ENCODE peak calls at places on chromosomes 12 and 14, in four cellular contexts. C is HepG2, W is A549, F is K562. Q is an unnamed sample.

GRCh38 chr12:45655186-45655585 is 74.3 kb upstream of the ARID2 start:
- DNase-seq in W (no peak), C (peak), F (peak), Q (no peak)

GRCh38 chr14:103542545-103543088 is 13.6 kb downstream of the TRMT61A start:
- DNase-seq in W (no peak), F (no peak), C (no peak), Q (peak)

GRCh38 chr14:83764656-83765055 is 1765.3 kb upstream of the FLRT2 start:
- DNase-seq in C (no peak), W (no peak), F (no peak), Q (no peak)

GRCh38 chr12:89269184-89269583 is 83.1 kb downstream of the DUSP6 start:
- DNase-seq in W (no peak), C (no peak), F (no peak), Q (no peak)

GRCh38 chr12:84046869-84047268 is 865.7 kb downstream of the SLC6A15 start:
- DNase-seq in F (no peak), W (no peak), C (no peak), Q (no peak)

GRCh38 chr12:26630546-26631027 is 202.4 kb downstream of the ITPR2 start:
- DNase-seq in F (no peak), W (no peak), C (peak), Q (no peak)

GRCh38 chr12:25960926-25961325 is 2.4 kb downstream of the RASSF8 start:
- DNase-seq in F (no peak), C (no peak), W (no peak), Q (no peak)

GRCh38 chr12:124586756-124587155 is 19.3 kb upstream of the NCOR2 start:
- DNase-seq in C (no peak), W (no peak), F (no peak), Q (no peak)

GRCh38 chr14:49975286-49975685 is 82.4 kb downstream of the ARF6 start:
- DNase-seq in W (no peak), C (no peak), F (no peak), Q (no peak)

DNA sequence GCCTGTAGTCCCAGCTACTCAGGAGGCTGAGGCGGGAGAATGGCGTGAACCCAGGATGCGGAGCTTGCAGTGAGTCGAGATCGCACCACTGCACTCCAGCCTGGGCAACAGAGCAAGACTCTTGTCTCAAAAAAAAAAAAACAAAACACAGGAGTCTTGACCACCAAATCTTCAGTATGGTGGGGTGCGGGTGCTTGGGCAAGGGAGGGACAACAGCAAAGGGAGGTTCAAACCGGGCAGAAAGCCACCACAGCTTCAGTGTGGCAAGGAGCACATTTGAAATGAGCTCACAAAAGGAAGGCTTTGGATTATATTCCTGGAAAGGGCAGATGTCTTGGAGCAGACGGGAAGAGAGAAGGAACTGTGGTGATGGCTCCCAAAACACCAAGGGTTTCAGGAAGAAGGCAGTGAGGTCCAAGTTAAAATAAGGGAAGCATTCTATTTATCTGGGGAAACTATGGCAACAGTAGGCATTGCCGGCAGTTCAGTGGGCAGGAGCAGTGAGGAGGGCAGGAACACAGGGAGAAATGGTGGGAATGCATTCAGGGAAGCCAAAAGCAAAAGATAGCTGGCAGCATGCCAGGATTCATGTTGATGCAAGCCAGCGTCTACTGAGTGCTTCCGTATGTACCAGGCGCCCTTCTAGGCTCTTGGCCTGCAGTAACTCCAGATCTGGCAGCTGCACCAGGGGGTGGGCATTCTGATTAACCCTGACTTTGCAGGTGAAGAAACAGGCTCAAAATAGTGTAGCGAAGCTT is 51.0 kb upstream of the SRSF5 start:
- DNase-seq in W (no peak), F (no peak), C (no peak), Q (no peak)
- TF ChIP-seq USF2 in W (no peak), F (no peak), C (no peak), Q (no peak)

DNA sequence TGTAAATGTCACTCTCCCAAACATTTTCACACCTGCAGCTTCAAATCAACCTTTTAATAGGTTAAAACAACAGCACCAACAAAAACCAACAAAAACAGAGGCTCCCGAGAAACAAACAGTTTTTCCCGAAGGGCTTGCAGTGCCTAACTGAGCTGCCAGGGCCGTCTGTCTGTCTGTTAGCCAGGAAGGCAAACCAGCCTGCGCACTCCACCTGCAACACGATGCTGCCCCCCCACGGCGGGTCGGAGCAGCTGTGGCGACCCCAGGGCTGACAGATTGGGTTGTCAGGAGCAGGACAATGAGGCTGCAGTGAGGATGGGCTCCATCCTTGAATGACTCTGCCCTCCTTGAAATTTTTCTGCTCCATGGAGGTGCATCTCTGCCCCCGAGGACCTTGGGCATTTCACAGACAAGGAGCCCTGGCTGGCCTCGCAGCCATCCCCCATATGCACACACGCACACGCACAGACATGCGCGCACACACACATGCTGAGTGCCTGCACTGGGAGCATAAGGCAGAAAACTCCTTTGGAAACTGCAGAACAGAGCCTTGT is 2.6 kb downstream of the RTL1 start:
- DNase-seq in C (peak), W (peak), F (peak), Q (peak)
- TF ChIP-seq NR3C1 in C (no peak), W (no peak), F (no peak), Q (no peak)

DNA sequence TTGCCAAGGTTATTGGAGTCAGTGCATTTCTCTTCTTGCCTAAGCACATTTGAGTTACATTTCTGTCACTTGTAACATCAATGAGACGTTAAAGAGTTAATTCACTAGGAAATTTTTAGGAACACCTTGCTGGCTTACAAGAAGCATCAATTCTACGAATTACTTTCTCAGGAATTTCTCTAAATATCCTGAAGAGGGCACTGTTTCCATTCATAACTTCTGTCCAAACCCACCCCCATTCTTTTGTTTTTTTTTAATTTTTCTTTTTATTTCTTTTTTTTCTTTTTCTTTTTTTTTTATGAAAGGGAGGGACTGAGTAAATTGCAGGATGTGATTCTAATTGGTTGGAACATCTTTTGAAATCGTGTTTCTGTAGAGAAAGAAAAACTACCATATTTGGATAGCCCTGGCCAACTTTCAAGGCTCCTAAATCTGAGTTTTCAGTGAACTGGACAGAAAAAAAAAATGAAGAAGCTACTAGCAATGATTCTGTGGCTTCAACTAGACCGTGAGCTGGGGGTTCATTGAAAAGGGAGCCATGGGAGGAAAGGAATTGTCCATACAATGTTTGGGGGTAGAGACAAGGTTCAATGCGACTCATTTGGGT is 285.3 kb downstream of the DAD1 start:
- DNase-seq in C (no peak), W (no peak), F (no peak), Q (no peak)
- TF ChIP-seq USF2 in C (no peak), W (no peak), F (no peak), Q (no peak)

GRCh38 chr14:61997146-61997545 is 234.9 kb downstream of the SNAPC1 start:
- DNase-seq in C (no peak), W (no peak), F (no peak), Q (no peak)
- TF ChIP-seq NR3C1 in C (no peak), W (no peak), F (no peak), Q (no peak)

DNA sequence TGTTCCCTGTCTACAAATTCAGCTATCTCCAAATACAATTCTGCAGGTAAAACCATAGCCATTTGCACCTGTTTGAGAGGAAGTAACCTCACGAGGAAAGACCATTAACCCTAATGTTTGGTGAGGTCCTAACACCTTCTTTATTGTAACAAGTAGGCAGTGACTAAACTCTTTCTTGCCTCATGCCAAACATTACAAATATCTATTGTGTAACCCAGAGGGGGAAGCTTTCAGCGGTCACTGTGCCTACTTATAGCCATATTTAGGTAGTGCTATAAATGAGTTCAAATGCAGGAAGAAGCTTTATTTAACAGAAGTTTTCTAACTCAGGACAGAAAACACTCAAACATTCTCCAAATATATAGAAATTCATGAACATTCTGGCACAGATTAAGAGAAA is 252.7 kb downstream of the LRFN5 start:
- DNase-seq in W (no peak), F (no peak), C (no peak), Q (no peak)
- TF ChIP-seq USF2 in W (no peak), F (no peak), C (no peak), Q (no peak)